ENCODE peak calls at places on chromosomes 6 and 20, in five cellular contexts. One of them, this sample, is unnamed.

GRCh38 chr6:38194589-38194988 is 375.1 kb downstream of the ZFAND3 start:
- DNase-seq in ureter: no peak
- DNase-seq in left ventricle myocardium inferior: no peak
- DNase-seq in retina: no peak
- DNase-seq in effector memory CD4-positive, alpha-beta T cell: no peak
- DNase-seq in this sample: no peak

GRCh38 chr20:54084727-54085368 is 14.5 kb upstream of the BCAS1 start:
- DNase-seq in ureter: no peak
- DNase-seq in left ventricle myocardium inferior: no peak
- DNase-seq in retina: no peak
- DNase-seq in effector memory CD4-positive, alpha-beta T cell: no peak
- DNase-seq in this sample: no peak

GRCh38 chr6:165723326-165723725 is 60.3 kb upstream of the PDE10A start:
- DNase-seq in ureter: no peak
- DNase-seq in left ventricle myocardium inferior: no peak
- DNase-seq in retina: no peak
- DNase-seq in effector memory CD4-positive, alpha-beta T cell: no peak
- DNase-seq in this sample: no peak

GRCh38 chr6:154605207-154605877 is 94.9 kb upstream of the CNKSR3 start:
- DNase-seq in ureter: no peak
- DNase-seq in left ventricle myocardium inferior: no peak
- DNase-seq in retina: no peak
- DNase-seq in effector memory CD4-positive, alpha-beta T cell: no peak
- DNase-seq in this sample: no peak

GRCh38 chr6:10640402-10640801 is 54.0 kb downstream of the C6orf52 start:
- DNase-seq in ureter: no peak
- DNase-seq in left ventricle myocardium inferior: no peak
- DNase-seq in retina: no peak
- DNase-seq in effector memory CD4-positive, alpha-beta T cell: no peak
- DNase-seq in this sample: no peak

GRCh38 chr6:72950114-72950860 is 275.0 kb downstream of the KHDC1L start:
- DNase-seq in ureter: no peak
- DNase-seq in left ventricle myocardium inferior: no peak
- DNase-seq in retina: no peak
- DNase-seq in effector memory CD4-positive, alpha-beta T cell: no peak
- DNase-seq in this sample: no peak

GRCh38 chr20:50062006-50062838 is 50.7 kb downstream of the UBE2V1 start:
- DNase-seq in ureter: no peak
- DNase-seq in left ventricle myocardium inferior: no peak
- DNase-seq in retina: no peak
- DNase-seq in effector memory CD4-positive, alpha-beta T cell: no peak
- DNase-seq in this sample: no peak

GRCh38 chr20:8523684-8524083 is 391.6 kb downstream of the PLCB1 start:
- DNase-seq in ureter: no peak
- DNase-seq in left ventricle myocardium inferior: no peak
- DNase-seq in retina: no peak
- DNase-seq in effector memory CD4-positive, alpha-beta T cell: no peak
- DNase-seq in this sample: no peak

GRCh38 chr20:37888641-37889040 is 14.3 kb upstream of the VSTM2L start:
- DNase-seq in ureter: no peak
- DNase-seq in left ventricle myocardium inferior: no peak
- DNase-seq in retina: no peak
- DNase-seq in effector memory CD4-positive, alpha-beta T cell: no peak
- DNase-seq in this sample: no peak

GRCh38 chr6:5274231-5274630 is 12.9 kb downstream of the FARS2 start:
- DNase-seq in ureter: no peak
- DNase-seq in left ventricle myocardium inferior: no peak
- DNase-seq in retina: no peak
- DNase-seq in effector memory CD4-positive, alpha-beta T cell: no peak
- DNase-seq in this sample: no peak

GRCh38 chr6:12137480-12137879 is 125.4 kb downstream of the HIVEP1 start:
- DNase-seq in ureter: no peak
- DNase-seq in left ventricle myocardium inferior: peak
- DNase-seq in retina: no peak
- DNase-seq in effector memory CD4-positive, alpha-beta T cell: no peak
- DNase-seq in this sample: peak

GRCh38 chr20:52814371-52814770 is 157.8 kb upstream of the TSHZ2 start:
- DNase-seq in ureter: no peak
- DNase-seq in left ventricle myocardium inferior: no peak
- DNase-seq in retina: no peak
- DNase-seq in effector memory CD4-positive, alpha-beta T cell: no peak
- DNase-seq in this sample: no peak

GRCh38 chr6:5998741-5999687 is 7.7 kb downstream of the NRN1 start:
- DNase-seq in ureter: no peak
- DNase-seq in left ventricle myocardium inferior: peak
- DNase-seq in retina: peak
- DNase-seq in effector memory CD4-positive, alpha-beta T cell: no peak
- DNase-seq in this sample: no peak

GRCh38 chr6:2978923-2979322 is 7.6 kb upstream of the SERPINB6 start:
- DNase-seq in ureter: no peak
- DNase-seq in left ventricle myocardium inferior: no peak
- DNase-seq in retina: no peak
- DNase-seq in effector memory CD4-positive, alpha-beta T cell: no peak
- DNase-seq in this sample: no peak

GRCh38 chr6:131729550-131729949 is 18.7 kb upstream of the CTAGE9 start:
- DNase-seq in ureter: no peak
- DNase-seq in left ventricle myocardium inferior: no peak
- DNase-seq in retina: no peak
- DNase-seq in effector memory CD4-positive, alpha-beta T cell: no peak
- DNase-seq in this sample: no peak

GRCh38 chr6:139753198-139753861 is 378.9 kb upstream of the CITED2 start:
- DNase-seq in ureter: no peak
- DNase-seq in left ventricle myocardium inferior: no peak
- DNase-seq in retina: no peak
- DNase-seq in effector memory CD4-positive, alpha-beta T cell: no peak
- DNase-seq in this sample: no peak

GRCh38 chr20:11905460-11906150 is 12.1 kb upstream of the BTBD3 start:
- DNase-seq in ureter: no peak
- DNase-seq in left ventricle myocardium inferior: no peak
- DNase-seq in retina: no peak
- DNase-seq in effector memory CD4-positive, alpha-beta T cell: no peak
- DNase-seq in this sample: no peak

GRCh38 chr6:33977606-33978438 is 168.1 kb downstream of the GRM4 start:
- DNase-seq in ureter: peak
- DNase-seq in left ventricle myocardium inferior: no peak
- DNase-seq in retina: no peak
- DNase-seq in effector memory CD4-positive, alpha-beta T cell: no peak
- DNase-seq in this sample: no peak

GRCh38 chr6:10362300-10362699 is 52.6 kb downstream of the TFAP2A start:
- DNase-seq in ureter: no peak
- DNase-seq in left ventricle myocardium inferior: no peak
- DNase-seq in retina: no peak
- DNase-seq in effector memory CD4-positive, alpha-beta T cell: no peak
- DNase-seq in this sample: no peak

GRCh38 chr6:78770766-78771165 is 96.6 kb upstream of the IRAK1BP1 start:
- DNase-seq in ureter: no peak
- DNase-seq in left ventricle myocardium inferior: no peak
- DNase-seq in retina: no peak
- DNase-seq in effector memory CD4-positive, alpha-beta T cell: no peak
- DNase-seq in this sample: no peak

GRCh38 chr6:30885481-30885998 is 1.2 kb downstream of the DDR1 start:
- DNase-seq in ureter: no peak
- DNase-seq in left ventricle myocardium inferior: no peak
- DNase-seq in retina: no peak
- DNase-seq in effector memory CD4-positive, alpha-beta T cell: no peak
- DNase-seq in this sample: no peak

GRCh38 chr20:13875265-13875811 is 90.5 kb downstream of the NDUFAF5 start:
- DNase-seq in ureter: no peak
- DNase-seq in left ventricle myocardium inferior: no peak
- DNase-seq in retina: no peak
- DNase-seq in effector memory CD4-positive, alpha-beta T cell: no peak
- DNase-seq in this sample: no peak

GRCh38 chr6:109623288-109623687 is 67.7 kb downstream of the AK9 start:
- DNase-seq in ureter: no peak
- DNase-seq in left ventricle myocardium inferior: no peak
- DNase-seq in retina: no peak
- DNase-seq in effector memory CD4-positive, alpha-beta T cell: no peak
- DNase-seq in this sample: no peak

GRCh38 chr20:992801-993535 is 9.1 kb downstream of the RSPO4 start:
- DNase-seq in ureter: no peak
- DNase-seq in left ventricle myocardium inferior: no peak
- DNase-seq in retina: no peak
- DNase-seq in effector memory CD4-positive, alpha-beta T cell: no peak
- DNase-seq in this sample: no peak

GRCh38 chr20:62142252-62143117 is 709 bp downstream of the PSMA7 start:
- DNase-seq in ureter: no peak
- DNase-seq in left ventricle myocardium inferior: no peak
- DNase-seq in retina: peak
- DNase-seq in effector memory CD4-positive, alpha-beta T cell: no peak
- DNase-seq in this sample: no peak

GRCh38 chr6:47352169-47352568 is 42.5 kb upstream of the TNFRSF21 start:
- DNase-seq in ureter: no peak
- DNase-seq in left ventricle myocardium inferior: no peak
- DNase-seq in retina: no peak
- DNase-seq in effector memory CD4-positive, alpha-beta T cell: no peak
- DNase-seq in this sample: no peak

GRCh38 chr6:12263403-12263802 is 26.8 kb upstream of the EDN1 start:
- DNase-seq in ureter: no peak
- DNase-seq in left ventricle myocardium inferior: no peak
- DNase-seq in retina: no peak
- DNase-seq in effector memory CD4-positive, alpha-beta T cell: no peak
- DNase-seq in this sample: no peak

GRCh38 chr20:24470031-24470781 is 777 bp downstream of the SYNDIG1 start:
- DNase-seq in ureter: no peak
- DNase-seq in left ventricle myocardium inferior: no peak
- DNase-seq in retina: peak
- DNase-seq in effector memory CD4-positive, alpha-beta T cell: no peak
- DNase-seq in this sample: no peak

GRCh38 chr6:155050311-155050710 is 55.2 kb downstream of the TIAM2 start:
- DNase-seq in ureter: no peak
- DNase-seq in left ventricle myocardium inferior: no peak
- DNase-seq in retina: no peak
- DNase-seq in effector memory CD4-positive, alpha-beta T cell: no peak
- DNase-seq in this sample: no peak

GRCh38 chr20:56249244-56249955 is 868 bp downstream of the MC3R start:
- DNase-seq in ureter: no peak
- DNase-seq in left ventricle myocardium inferior: no peak
- DNase-seq in retina: peak
- DNase-seq in effector memory CD4-positive, alpha-beta T cell: no peak
- DNase-seq in this sample: no peak

GRCh38 chr20:51258582-51259175 is 235.8 kb upstream of the KCNG1 start:
- DNase-seq in ureter: peak
- DNase-seq in left ventricle myocardium inferior: no peak
- DNase-seq in retina: no peak
- DNase-seq in effector memory CD4-positive, alpha-beta T cell: no peak
- DNase-seq in this sample: no peak

GRCh38 chr20:63754008-63754407 is 14.4 kb downstream of the SLC2A4RG start:
- DNase-seq in ureter: no peak
- DNase-seq in left ventricle myocardium inferior: no peak
- DNase-seq in retina: no peak
- DNase-seq in effector memory CD4-positive, alpha-beta T cell: no peak
- DNase-seq in this sample: no peak

GRCh38 chr6:122798099-122798641 is 9.1 kb downstream of the SMPDL3A start:
- DNase-seq in ureter: no peak
- DNase-seq in left ventricle myocardium inferior: no peak
- DNase-seq in retina: no peak
- DNase-seq in effector memory CD4-positive, alpha-beta T cell: no peak
- DNase-seq in this sample: no peak

GRCh38 chr6:143270026-143270425 is 180.5 kb downstream of the ADAT2 start:
- DNase-seq in ureter: no peak
- DNase-seq in left ventricle myocardium inferior: no peak
- DNase-seq in retina: no peak
- DNase-seq in effector memory CD4-positive, alpha-beta T cell: no peak
- DNase-seq in this sample: no peak

GRCh38 chr6:83633609-83634008 is 75.3 kb downstream of the SNAP91 start:
- DNase-seq in ureter: no peak
- DNase-seq in left ventricle myocardium inferior: no peak
- DNase-seq in retina: no peak
- DNase-seq in effector memory CD4-positive, alpha-beta T cell: no peak
- DNase-seq in this sample: no peak

GRCh38 chr6:53287336-53288225 is 61.2 kb downstream of the ELOVL5 start:
- DNase-seq in ureter: no peak
- DNase-seq in left ventricle myocardium inferior: no peak
- DNase-seq in retina: peak
- DNase-seq in effector memory CD4-positive, alpha-beta T cell: no peak
- DNase-seq in this sample: no peak

GRCh38 chr20:54197621-54198604 is 10.0 kb upstream of the PFDN4 start:
- DNase-seq in ureter: no peak
- DNase-seq in left ventricle myocardium inferior: no peak
- DNase-seq in retina: no peak
- DNase-seq in effector memory CD4-positive, alpha-beta T cell: no peak
- DNase-seq in this sample: no peak

GRCh38 chr6:168301648-168302398 is 17.8 kb downstream of the DACT2 start:
- DNase-seq in ureter: no peak
- DNase-seq in left ventricle myocardium inferior: no peak
- DNase-seq in retina: peak
- DNase-seq in effector memory CD4-positive, alpha-beta T cell: no peak
- DNase-seq in this sample: peak

GRCh38 chr6:32046450-32047083 is 8.4 kb downstream of the CYP21A2 start:
- DNase-seq in ureter: peak
- DNase-seq in left ventricle myocardium inferior: peak
- DNase-seq in retina: peak
- DNase-seq in effector memory CD4-positive, alpha-beta T cell: no peak
- DNase-seq in this sample: peak

GRCh38 chr6:108945686-108946158 is 97.5 kb downstream of the ARMC2 start:
- DNase-seq in ureter: peak
- DNase-seq in left ventricle myocardium inferior: peak
- DNase-seq in retina: peak
- DNase-seq in effector memory CD4-positive, alpha-beta T cell: no peak
- DNase-seq in this sample: peak